ENCODE peak calls at places on chromosomes 2 and 18, in ten cellular contexts. L is breast epithelium; Q is activated CD8-positive, alpha-beta T cell treated with anti-CD3 and anti-CD28 coated beads for 36 hours; D is heart left ventricle; G is uterus; U is thoracic aorta; O is WTC11; I is GM20000; Z is GM23338; K is kidney epithelial cell. X is an unnamed sample.

GRCh38 chr2:200795044-200795443 is 16.7 kb upstream of the BZW1 start:
- DNase-seq in L (no peak), Q (no peak), D (no peak), G (peak; percentile 35), U (no peak), O (peak; percentile 40), I (no peak), Z (peak; percentile 46), K (no peak), X (no peak)

GRCh38 chr18:24080861-24081260 is 58.0 kb upstream of the CABYR start:
- DNase-seq in L (no peak), Q (peak; percentile 70), D (no peak), G (no peak), U (no peak), O (no peak), I (no peak), Z (no peak), K (no peak), X (no peak)

GRCh38 chr2:65031341-65032015 is 24.7 kb upstream of the CEP68 start:
- DNase-seq in L (no peak), Q (no peak), D (no peak), G (no peak), U (no peak), O (peak; percentile 53), I (no peak), Z (peak; percentile 72), K (no peak), X (no peak)

GRCh38 chr2:222169346-222169745 is 129.5 kb downstream of the PAX3 start:
- DNase-seq in L (no peak), Q (no peak), D (no peak), G (no peak), U (no peak), O (no peak), I (no peak), Z (no peak), K (peak; percentile 26), X (no peak)

GRCh38 chr18:25726278-25726677 is 364.1 kb downstream of the SS18 start:
- DNase-seq in L (no peak), Q (no peak), D (no peak), G (no peak), U (no peak), O (no peak), I (no peak), Z (peak; percentile 44), K (no peak), X (no peak)

GRCh38 chr18:35513181-35513932 is 15.6 kb upstream of the INO80C start:
- DNase-seq in L (no peak), Q (no peak), D (peak; percentile 47), G (peak; percentile 61), U (no peak), O (peak; percentile 54), I (no peak), Z (peak; percentile 34), K (no peak), X (no peak)

GRCh38 chr18:33578371-33579146 is 540 bp downstream of the ASXL3 start:
- DNase-seq in L (no peak), Q (no peak), D (peak; percentile 45), G (peak; percentile 29), U (no peak), O (peak; percentile 35), I (peak; percentile 64), Z (peak; percentile 47), K (no peak), X (no peak)

GRCh38 chr2:62685986-62686625 is 19.4 kb upstream of the EHBP1 start:
- DNase-seq in L (no peak), Q (no peak), D (no peak), G (no peak), U (no peak), O (no peak), I (no peak), Z (no peak), K (no peak), X (no peak)

GRCh38 chr18:9842446-9842845 is 43.3 kb upstream of the TXNDC2 start:
- DNase-seq in L (no peak), Q (no peak), D (no peak), G (no peak), U (no peak), O (no peak), I (no peak), Z (no peak), K (no peak), X (no peak)

GRCh38 chr2:54522624-54523281 is 66.6 kb downstream of the SPTBN1 start:
- DNase-seq in L (peak; percentile 59), Q (peak; percentile 70), D (peak; percentile 45), G (peak; percentile 40), U (no peak), O (peak; percentile 75), I (peak; percentile 68), Z (peak; percentile 94), K (no peak), X (peak; percentile 60)

GRCh38 chr2:224982910-224983688 is 59.2 kb downstream of the DOCK10 start:
- DNase-seq in L (no peak), Q (peak; percentile 59), D (no peak), G (no peak), U (no peak), O (no peak), I (peak; percentile 40), Z (peak; percentile 5), K (no peak), X (peak; percentile 67)

GRCh38 chr2:235091983-235092382 is 140.2 kb downstream of the SH3BP4 start:
- DNase-seq in L (no peak), Q (no peak), D (no peak), G (no peak), U (no peak), O (no peak), I (no peak), Z (no peak), K (no peak), X (no peak)

GRCh38 chr2:30758315-30758714 is 48.9 kb downstream of the CAPN13 start:
- DNase-seq in L (peak; percentile 14), Q (no peak), D (no peak), G (no peak), U (no peak), O (no peak), I (no peak), Z (no peak), K (no peak), X (no peak)

GRCh38 chr2:97796465-97797126 is 83.2 kb downstream of the ZAP70 start:
- DNase-seq in L (no peak), Q (no peak), D (no peak), G (no peak), U (no peak), O (no peak), I (no peak), Z (no peak), K (no peak), X (no peak)

DNA sequence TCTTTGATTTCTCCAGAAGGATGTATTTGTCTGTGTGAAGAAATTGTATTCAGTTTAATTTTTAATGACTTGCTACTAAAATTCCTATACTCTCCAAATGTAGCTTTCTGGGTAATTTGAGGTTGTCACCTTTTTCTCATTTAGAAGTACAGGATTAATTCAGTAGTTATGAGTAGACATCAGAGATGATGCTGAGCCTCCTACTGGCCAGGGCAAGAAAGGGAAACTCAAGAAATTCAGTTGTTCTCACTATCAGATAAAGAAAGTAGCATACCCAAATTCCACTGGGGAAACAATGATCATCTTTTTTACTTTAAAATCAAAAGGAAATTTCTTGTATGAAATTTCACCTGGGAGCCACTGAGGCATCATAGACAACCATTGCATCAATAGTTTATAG is 199.4 kb downstream of the SATB2 start:
- DNase-seq in L (no peak), Q (no peak), D (no peak), G (no peak), U (no peak), O (no peak), I (no peak), Z (peak; percentile 24), K (no peak), X (no peak)
- TF ChIP-seq CTCF in L (no peak), Q (no peak), D (no peak), G (no peak), U (no peak), O (no peak), I (no peak), Z (peak; percentile 52), K (peak; percentile 29), X (no peak)

DNA sequence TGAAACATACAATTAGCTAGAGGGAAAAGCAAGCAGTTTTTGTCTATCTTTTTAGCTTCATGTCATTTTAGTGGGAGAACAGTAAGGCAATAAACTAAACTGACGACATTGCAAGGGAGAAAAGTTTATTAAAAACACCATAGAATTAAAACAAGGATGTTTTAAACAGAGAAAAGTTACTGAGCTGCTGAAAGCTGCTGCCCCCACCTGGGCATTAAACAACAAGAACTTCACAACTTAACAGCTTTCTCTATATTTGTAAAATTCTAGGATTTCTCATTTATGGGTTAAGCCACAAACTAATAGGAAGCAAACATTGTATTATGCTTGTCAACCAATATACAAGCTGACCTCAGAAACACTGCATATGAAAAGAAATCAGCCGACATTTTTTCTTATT is 289.2 kb downstream of the ERBB4 start:
- DNase-seq in L (no peak), Q (no peak), D (no peak), G (no peak), U (no peak), O (no peak), I (no peak), Z (peak; percentile 18), K (no peak), X (no peak)
- TF ChIP-seq CTCF in L (no peak), Q (no peak), D (no peak), G (no peak), U (no peak), O (no peak), I (peak; percentile 19), Z (peak; percentile 55), K (peak; percentile 47), X (peak; percentile 27)

GRCh38 chr18:40019797-40020392 is 1935.1 kb upstream of the PIK3C3 start:
- DNase-seq in L (no peak), Q (no peak), D (no peak), G (no peak), U (no peak), O (no peak), I (no peak), Z (peak; percentile 27), K (no peak), X (no peak)
- TF ChIP-seq CTCF in L (no peak), Q (no peak), D (no peak), G (no peak), U (no peak), O (no peak), I (no peak), Z (no peak), K (no peak), X (no peak)

GRCh38 chr18:8708670-8709069 is 3.3 kb downstream of the MTCL1 start:
- DNase-seq in L (no peak), Q (no peak), D (no peak), G (no peak), U (no peak), O (no peak), I (no peak), Z (no peak), K (no peak), X (no peak)

GRCh38 chr18:8707946-8708345 is 2.6 kb downstream of the MTCL1 start:
- DNase-seq in L (no peak), Q (no peak), D (no peak), G (no peak), U (no peak), O (no peak), I (no peak), Z (no peak), K (no peak), X (no peak)

GRCh38 chr18:8705941-8706544 is 687 bp downstream of the MTCL1 start:
- DNase-seq in L (no peak), Q (peak; percentile 11), D (no peak), G (no peak), U (no peak), O (peak; percentile 19), I (peak; percentile 57), Z (peak; percentile 23), K (no peak), X (no peak)

GRCh38 chr18:8706545-8706980 is 1.2 kb downstream of the MTCL1 start:
- DNase-seq in L (no peak), Q (peak; percentile 8), D (no peak), G (no peak), U (no peak), O (peak; percentile 21), I (peak; percentile 45), Z (no peak), K (no peak), X (no peak)

GRCh38 chr18:8706981-8707940 is 1.9 kb downstream of the MTCL1 start:
- DNase-seq in L (no peak), Q (peak; percentile 4), D (no peak), G (peak; percentile 51), U (no peak), O (peak; percentile 67), I (peak; percentile 28), Z (peak; percentile 82), K (no peak), X (no peak)
- TF ChIP-seq CTCF in L (peak; percentile 39), Q (no peak), D (peak; percentile 7), G (no peak), U (no peak), O (peak; percentile 23), I (no peak), Z (peak; percentile 41), K (peak; percentile 38), X (no peak)

X was measured in DND-41.